ENCODE peak calls at places on chromosomes 1 and 21, in five cellular contexts. R is activated T-cell treated with anti-CD3 and anti-CD28 coated beads for 1 hour, Q is SW 1271, L is endothelial cell, Y is ACHN. N is an unnamed sample.
A peak's percentile ranks its signal among the peaks of the same experiment; 100 is the strongest.

GRCh38 chr1:203039609-203040517 is 13.6 kb downstream of the PPFIA4 start:
- DNase-seq in R (no peak), Q (no peak), L (peak; percentile 83), Y (peak; percentile 47), N (no peak)

GRCh38 chr1:153490272-153491051 is 30.0 kb upstream of the S100A7 start:
- DNase-seq in R (no peak), Q (peak; percentile 50), L (no peak), Y (peak; percentile 69), N (no peak)

GRCh38 chr1:46306159-46306530 is 2.6 kb downstream of the UQCRH start:
- DNase-seq in R (no peak), Q (no peak), L (no peak), Y (no peak), N (no peak)

GRCh38 chr1:201628490-201628889 is 89.6 kb downstream of the NAV1 start:
- DNase-seq in R (no peak), Q (no peak), L (no peak), Y (no peak), N (no peak)

GRCh38 chr1:36133484-36133883 is 8.5 kb upstream of the COL8A2 start:
- DNase-seq in R (no peak), Q (no peak), L (no peak), Y (peak; percentile 92), N (no peak)

GRCh38 chr1:221712198-221712684 is 29.6 kb downstream of the DUSP10 start:
- DNase-seq in R (no peak), Q (no peak), L (no peak), Y (no peak), N (peak; percentile 35)

GRCh38 chr1:156268336-156268735 is 14.3 kb downstream of the SMG5 start:
- DNase-seq in R (no peak), Q (no peak), L (no peak), Y (no peak), N (no peak)

GRCh38 chr1:169921080-169921479 is 27.4 kb upstream of the SCYL3 start:
- DNase-seq in R (no peak), Q (no peak), L (no peak), Y (no peak), N (no peak)

GRCh38 chr1:185973645-185974044 is 239.5 kb downstream of the HMCN1 start:
- DNase-seq in R (no peak), Q (no peak), L (no peak), Y (peak; percentile 96), N (no peak)

GRCh38 chr1:220808501-220809186 is 21.9 kb downstream of the MTARC1 start:
- DNase-seq in R (no peak), Q (no peak), L (no peak), Y (no peak), N (no peak)

GRCh38 chr1:88800382-88801051 is 90.8 kb downstream of the GTF2B start:
- DNase-seq in R (peak; percentile 11), Q (peak; percentile 27), L (no peak), Y (peak; percentile 50), N (peak; percentile 57)

GRCh38 chr21:41322496-41323382 is 6.1 kb downstream of the FAM3B start:
- DNase-seq in R (no peak), Q (no peak), L (no peak), Y (no peak), N (no peak)

GRCh38 chr21:33682992-33683627 is 40.8 kb downstream of the ITSN1 start:
- DNase-seq in R (no peak), Q (peak; percentile 83), L (no peak), Y (peak; percentile 83), N (no peak)

GRCh38 chr1:235009074-235009473 is 119.6 kb downstream of the TOMM20 start:
- DNase-seq in R (no peak), Q (no peak), L (no peak), Y (no peak), N (no peak)

GRCh38 chr1:12275370-12275769 is 45.5 kb downstream of the VPS13D start:
- DNase-seq in R (peak; percentile 35), Q (no peak), L (peak; percentile 58), Y (peak; percentile 16), N (no peak)

GRCh38 chr1:185479781-185480180 is 162.7 kb upstream of the IVNS1ABP start:
- DNase-seq in R (no peak), Q (no peak), L (no peak), Y (no peak), N (no peak)

GRCh38 chr1:6424000-6424565 is 493 bp upstream of the ESPN start:
- DNase-seq in R (no peak), Q (no peak), L (no peak), Y (no peak), N (no peak)

GRCh38 chr1:75996196-75996595 is 64.0 kb upstream of the ASB17 start:
- DNase-seq in R (no peak), Q (no peak), L (no peak), Y (peak; percentile 78), N (no peak)

GRCh38 chr1:206687915-206688442 is 3.3 kb downstream of the MAPKAPK2 start:
- DNase-seq in R (no peak), Q (no peak), L (no peak), Y (peak; percentile 27), N (no peak)

GRCh38 chr1:86714561-86715244 is 10.3 kb downstream of the SH3GLB1 start:
- DNase-seq in R (no peak), Q (no peak), L (no peak), Y (no peak), N (no peak)

GRCh38 chr1:110436635-110437034 is 14.3 kb upstream of the PROK1 start:
- DNase-seq in R (no peak), Q (no peak), L (no peak), Y (no peak), N (no peak)

GRCh38 chr1:46284597-46285564 is 18.5 kb downstream of the LRRC41 start:
- DNase-seq in R (no peak), Q (no peak), L (no peak), Y (no peak), N (no peak)

GRCh38 chr1:225845633-225846259 is 35.8 kb downstream of the EPHX1 start:
- DNase-seq in R (peak; percentile 22), Q (peak; percentile 41), L (peak; percentile 77), Y (peak; percentile 86), N (no peak)

GRCh38 chr1:1929102-1929638 is 10.1 kb upstream of the TMEM52 start:
- DNase-seq in R (no peak), Q (no peak), L (no peak), Y (no peak), N (no peak)

GRCh38 chr21:39313042-39313456 is 383 bp downstream of the BRWD1 start:
- DNase-seq in R (no peak), Q (no peak), L (peak; percentile 34), Y (no peak), N (no peak)

GRCh38 chr1:32351859-32352745 is 10.2 kb downstream of the FAM229A start:
- DNase-seq in R (no peak), Q (no peak), L (no peak), Y (peak; percentile 43), N (no peak)

GRCh38 chr1:85259118-85259865 is at the start of gene C1orf52:
- DNase-seq in R (peak; percentile 99), Q (peak; percentile 81), L (peak; percentile 99), Y (peak; percentile 89), N (peak; percentile 94)

GRCh38 chr21:34814529-34814951 is 145.7 kb downstream of the CLIC6 start:
- DNase-seq in R (no peak), Q (no peak), L (no peak), Y (no peak), N (no peak)

GRCh38 chr1:38502772-38503171 is 356.8 kb downstream of the RRAGC start:
- DNase-seq in R (no peak), Q (no peak), L (peak; percentile 23), Y (no peak), N (no peak)

GRCh38 chr1:32684167-32684811 is 18.3 kb downstream of the SYNC start:
- DNase-seq in R (no peak), Q (no peak), L (no peak), Y (no peak), N (no peak)

N was measured in effector memory CD8-positive, alpha-beta T cell.